ENCODE peak calls at places on chromosome 21, in ten cellular contexts. One of them, this sample, is unnamed.

GRCh38 chr21:26756491-26757159 is 88.6 kb downstream of the ADAMTS1 start:
- DNase-seq in endothelial cell: no peak
- DNase-seq in GM13977: no peak
- DNase-seq in progenitor cell of endocrine pancreas: no peak
- DNase-seq in pancreas: no peak
- DNase-seq in HFF-Myc: no peak
- DNase-seq in GM20000: no peak
- DNase-seq in K562: no peak
- DNase-seq in cardiac muscle cell: no peak
- DNase-seq in foreskin fibroblast: no peak
- DNase-seq in this sample: no peak

GRCh38 chr21:25385912-25386474 is 221.3 kb downstream of the MRPL39 start:
- DNase-seq in endothelial cell: peak; percentile 12
- DNase-seq in GM13977: peak; percentile 42
- DNase-seq in progenitor cell of endocrine pancreas: peak; percentile 23
- DNase-seq in pancreas: peak; percentile 76
- DNase-seq in HFF-Myc: peak; percentile 52
- DNase-seq in GM20000: peak; percentile 40
- DNase-seq in K562: peak; percentile 69
- DNase-seq in cardiac muscle cell: peak; percentile 77
- DNase-seq in foreskin fibroblast: peak; percentile 16
- DNase-seq in this sample: peak; percentile 34

GRCh38 chr21:31030367-31031106 is 7.7 kb downstream of the KRTAP19-8 start:
- DNase-seq in endothelial cell: no peak
- DNase-seq in GM13977: peak; percentile 8
- DNase-seq in progenitor cell of endocrine pancreas: no peak
- DNase-seq in pancreas: no peak
- DNase-seq in HFF-Myc: no peak
- DNase-seq in GM20000: no peak
- DNase-seq in K562: no peak
- DNase-seq in cardiac muscle cell: no peak
- DNase-seq in foreskin fibroblast: no peak
- DNase-seq in this sample: peak; percentile 20

GRCh38 chr21:45465105-45465504 is 60.1 kb downstream of the COL18A1 start:
- DNase-seq in endothelial cell: no peak
- DNase-seq in GM13977: no peak
- DNase-seq in progenitor cell of endocrine pancreas: no peak
- DNase-seq in pancreas: peak; percentile 19
- DNase-seq in HFF-Myc: no peak
- DNase-seq in GM20000: no peak
- DNase-seq in K562: no peak
- DNase-seq in cardiac muscle cell: no peak
- DNase-seq in foreskin fibroblast: no peak
- DNase-seq in this sample: no peak

GRCh38 chr21:26115899-26116298 is 54.7 kb downstream of the APP start:
- DNase-seq in endothelial cell: no peak
- DNase-seq in GM13977: no peak
- DNase-seq in progenitor cell of endocrine pancreas: no peak
- DNase-seq in pancreas: no peak
- DNase-seq in HFF-Myc: no peak
- DNase-seq in GM20000: no peak
- DNase-seq in K562: no peak
- DNase-seq in cardiac muscle cell: peak; percentile 72
- DNase-seq in foreskin fibroblast: no peak
- DNase-seq in this sample: no peak

GRCh38 chr21:44618909-44619308 is 7.0 kb downstream of the KRTAP10-8 start:
- DNase-seq in endothelial cell: no peak
- DNase-seq in GM13977: no peak
- DNase-seq in progenitor cell of endocrine pancreas: no peak
- DNase-seq in pancreas: no peak
- DNase-seq in HFF-Myc: no peak
- DNase-seq in GM20000: no peak
- DNase-seq in K562: no peak
- DNase-seq in cardiac muscle cell: no peak
- DNase-seq in foreskin fibroblast: no peak
- DNase-seq in this sample: no peak

GRCh38 chr21:44850208-44850800 is 23.2 kb downstream of the PTTG1IP start:
- DNase-seq in endothelial cell: no peak
- DNase-seq in GM13977: no peak
- DNase-seq in progenitor cell of endocrine pancreas: no peak
- DNase-seq in pancreas: no peak
- DNase-seq in HFF-Myc: no peak
- DNase-seq in GM20000: no peak
- DNase-seq in K562: no peak
- DNase-seq in cardiac muscle cell: no peak
- DNase-seq in foreskin fibroblast: no peak
- DNase-seq in this sample: no peak

GRCh38 chr21:46122758-46123683 is 25.1 kb downstream of the COL6A2 start:
- DNase-seq in endothelial cell: no peak
- DNase-seq in GM13977: no peak
- DNase-seq in progenitor cell of endocrine pancreas: no peak
- DNase-seq in pancreas: peak; percentile 22
- DNase-seq in HFF-Myc: no peak
- DNase-seq in GM20000: no peak
- DNase-seq in K562: no peak
- DNase-seq in cardiac muscle cell: no peak
- DNase-seq in foreskin fibroblast: no peak
- DNase-seq in this sample: no peak

GRCh38 chr21:29217818-29218252 is 80.9 kb upstream of the BACH1 start:
- DNase-seq in endothelial cell: no peak
- DNase-seq in GM13977: no peak
- DNase-seq in progenitor cell of endocrine pancreas: no peak
- DNase-seq in pancreas: no peak
- DNase-seq in HFF-Myc: peak; percentile 93
- DNase-seq in GM20000: no peak
- DNase-seq in K562: peak; percentile 23
- DNase-seq in cardiac muscle cell: peak; percentile 95
- DNase-seq in foreskin fibroblast: peak; percentile 92
- DNase-seq in this sample: no peak

GRCh38 chr21:26794597-26795397 is 50.4 kb downstream of the ADAMTS1 start:
- DNase-seq in endothelial cell: no peak
- DNase-seq in GM13977: no peak
- DNase-seq in progenitor cell of endocrine pancreas: no peak
- DNase-seq in pancreas: no peak
- DNase-seq in HFF-Myc: no peak
- DNase-seq in GM20000: no peak
- DNase-seq in K562: no peak
- DNase-seq in cardiac muscle cell: peak; percentile 51
- DNase-seq in foreskin fibroblast: no peak
- DNase-seq in this sample: no peak

GRCh38 chr21:26717146-26717739 is 128.0 kb downstream of the ADAMTS1 start:
- DNase-seq in endothelial cell: no peak
- DNase-seq in GM13977: peak; percentile 18
- DNase-seq in progenitor cell of endocrine pancreas: no peak
- DNase-seq in pancreas: no peak
- DNase-seq in HFF-Myc: no peak
- DNase-seq in GM20000: peak; percentile 13
- DNase-seq in K562: peak; percentile 3
- DNase-seq in cardiac muscle cell: peak; percentile 40
- DNase-seq in foreskin fibroblast: peak; percentile 3
- DNase-seq in this sample: peak; percentile 13

DNA sequence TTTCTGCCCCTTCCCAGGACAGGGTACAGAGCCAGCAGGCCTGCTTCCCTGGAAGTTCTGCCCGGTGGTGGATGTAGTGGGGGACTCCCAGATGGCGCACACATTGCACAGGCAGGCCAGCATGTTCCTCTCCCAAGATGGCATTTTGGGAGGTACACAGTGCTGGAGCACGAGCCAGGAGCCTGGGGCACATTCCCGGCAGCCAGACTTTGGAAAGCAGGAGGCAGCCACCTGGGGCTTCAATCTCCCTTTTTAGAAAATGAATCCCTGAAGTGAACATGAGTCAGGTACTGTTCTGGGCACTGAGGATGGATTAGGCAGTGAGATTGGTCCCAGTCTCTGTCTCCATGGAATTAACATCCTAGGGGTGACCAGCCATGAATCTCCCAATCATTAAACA is 56.9 kb downstream of the RUNX1 start:
- DNase-seq in endothelial cell: no peak
- DNase-seq in GM13977: no peak
- DNase-seq in progenitor cell of endocrine pancreas: no peak
- DNase-seq in pancreas: no peak
- DNase-seq in HFF-Myc: no peak
- DNase-seq in GM20000: no peak
- DNase-seq in K562: no peak
- DNase-seq in cardiac muscle cell: no peak
- DNase-seq in foreskin fibroblast: no peak
- DNase-seq in this sample: no peak
- TF ChIP-seq CTCF in endothelial cell: no peak
- TF ChIP-seq CTCF in GM13977: no peak
- TF ChIP-seq CTCF in progenitor cell of endocrine pancreas: no peak
- TF ChIP-seq CTCF in pancreas: no peak
- TF ChIP-seq CTCF in HFF-Myc: no peak
- TF ChIP-seq CTCF in GM20000: no peak
- TF ChIP-seq CTCF in K562: no peak
- TF ChIP-seq CTCF in cardiac muscle cell: no peak
- TF ChIP-seq CTCF in foreskin fibroblast: no peak
- TF ChIP-seq CTCF in this sample: no peak

GRCh38 chr21:18298228-18298627 is 53.6 kb downstream of the CHODL start:
- DNase-seq in endothelial cell: no peak
- DNase-seq in GM13977: no peak
- DNase-seq in progenitor cell of endocrine pancreas: no peak
- DNase-seq in pancreas: no peak
- DNase-seq in HFF-Myc: no peak
- DNase-seq in GM20000: no peak
- DNase-seq in K562: no peak
- DNase-seq in cardiac muscle cell: no peak
- DNase-seq in foreskin fibroblast: no peak
- DNase-seq in this sample: no peak
- TF ChIP-seq CTCF in endothelial cell: no peak
- TF ChIP-seq CTCF in GM13977: no peak
- TF ChIP-seq CTCF in progenitor cell of endocrine pancreas: no peak
- TF ChIP-seq CTCF in pancreas: no peak
- TF ChIP-seq CTCF in HFF-Myc: no peak
- TF ChIP-seq CTCF in GM20000: no peak
- TF ChIP-seq CTCF in K562: no peak
- TF ChIP-seq CTCF in cardiac muscle cell: no peak
- TF ChIP-seq CTCF in foreskin fibroblast: no peak
- TF ChIP-seq CTCF in this sample: no peak

GRCh38 chr21:38474124-38474523 is 24.2 kb downstream of the ERG start:
- DNase-seq in endothelial cell: no peak
- DNase-seq in GM13977: no peak
- DNase-seq in progenitor cell of endocrine pancreas: no peak
- DNase-seq in pancreas: no peak
- DNase-seq in HFF-Myc: no peak
- DNase-seq in GM20000: no peak
- DNase-seq in K562: no peak
- DNase-seq in cardiac muscle cell: no peak
- DNase-seq in foreskin fibroblast: no peak
- DNase-seq in this sample: no peak

GRCh38 chr21:38472709-38473108 is 25.6 kb downstream of the ERG start:
- DNase-seq in endothelial cell: no peak
- DNase-seq in GM13977: no peak
- DNase-seq in progenitor cell of endocrine pancreas: no peak
- DNase-seq in pancreas: no peak
- DNase-seq in HFF-Myc: no peak
- DNase-seq in GM20000: no peak
- DNase-seq in K562: no peak
- DNase-seq in cardiac muscle cell: no peak
- DNase-seq in foreskin fibroblast: no peak
- DNase-seq in this sample: no peak

GRCh38 chr21:38476385-38476784 is 21.9 kb downstream of the ERG start:
- DNase-seq in endothelial cell: peak; percentile 72
- DNase-seq in GM13977: no peak
- DNase-seq in progenitor cell of endocrine pancreas: no peak
- DNase-seq in pancreas: no peak
- DNase-seq in HFF-Myc: no peak
- DNase-seq in GM20000: no peak
- DNase-seq in K562: peak; percentile 66
- DNase-seq in cardiac muscle cell: peak; percentile 47
- DNase-seq in foreskin fibroblast: no peak
- DNase-seq in this sample: no peak

GRCh38 chr21:38475519-38475918 is 22.8 kb downstream of the ERG start:
- DNase-seq in endothelial cell: no peak
- DNase-seq in GM13977: no peak
- DNase-seq in progenitor cell of endocrine pancreas: no peak
- DNase-seq in pancreas: no peak
- DNase-seq in HFF-Myc: no peak
- DNase-seq in GM20000: no peak
- DNase-seq in K562: no peak
- DNase-seq in cardiac muscle cell: no peak
- DNase-seq in foreskin fibroblast: no peak
- DNase-seq in this sample: no peak

DNA sequence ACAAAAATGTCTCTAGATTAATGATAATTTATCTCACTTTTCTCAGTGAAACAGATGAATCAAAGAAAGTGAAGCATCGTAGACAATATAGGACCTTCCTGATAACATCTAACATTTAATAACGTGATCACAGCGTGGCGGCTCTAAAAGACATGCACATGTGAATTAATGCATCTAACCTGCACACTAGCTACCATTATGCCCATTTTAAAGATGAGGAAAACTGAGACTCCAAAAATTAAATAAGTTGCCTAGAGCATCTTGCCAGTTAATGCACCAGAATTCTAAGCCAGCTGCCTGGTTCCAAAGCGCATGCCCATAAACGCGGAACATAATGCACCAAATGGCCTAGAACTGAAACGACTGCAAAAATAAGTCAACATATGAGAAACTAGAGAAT is 23.5 kb downstream of the ERG start:
- DNase-seq in endothelial cell: no peak
- DNase-seq in GM13977: no peak
- DNase-seq in progenitor cell of endocrine pancreas: no peak
- DNase-seq in pancreas: no peak
- DNase-seq in HFF-Myc: no peak
- DNase-seq in GM20000: no peak
- DNase-seq in K562: no peak
- DNase-seq in cardiac muscle cell: no peak
- DNase-seq in foreskin fibroblast: no peak
- DNase-seq in this sample: no peak
- TF ChIP-seq CTCF in endothelial cell: no peak
- TF ChIP-seq CTCF in GM13977: no peak
- TF ChIP-seq CTCF in progenitor cell of endocrine pancreas: no peak
- TF ChIP-seq CTCF in pancreas: no peak
- TF ChIP-seq CTCF in HFF-Myc: no peak
- TF ChIP-seq CTCF in GM20000: no peak
- TF ChIP-seq CTCF in K562: no peak
- TF ChIP-seq CTCF in cardiac muscle cell: no peak
- TF ChIP-seq CTCF in foreskin fibroblast: no peak
- TF ChIP-seq CTCF in this sample: no peak

DNA sequence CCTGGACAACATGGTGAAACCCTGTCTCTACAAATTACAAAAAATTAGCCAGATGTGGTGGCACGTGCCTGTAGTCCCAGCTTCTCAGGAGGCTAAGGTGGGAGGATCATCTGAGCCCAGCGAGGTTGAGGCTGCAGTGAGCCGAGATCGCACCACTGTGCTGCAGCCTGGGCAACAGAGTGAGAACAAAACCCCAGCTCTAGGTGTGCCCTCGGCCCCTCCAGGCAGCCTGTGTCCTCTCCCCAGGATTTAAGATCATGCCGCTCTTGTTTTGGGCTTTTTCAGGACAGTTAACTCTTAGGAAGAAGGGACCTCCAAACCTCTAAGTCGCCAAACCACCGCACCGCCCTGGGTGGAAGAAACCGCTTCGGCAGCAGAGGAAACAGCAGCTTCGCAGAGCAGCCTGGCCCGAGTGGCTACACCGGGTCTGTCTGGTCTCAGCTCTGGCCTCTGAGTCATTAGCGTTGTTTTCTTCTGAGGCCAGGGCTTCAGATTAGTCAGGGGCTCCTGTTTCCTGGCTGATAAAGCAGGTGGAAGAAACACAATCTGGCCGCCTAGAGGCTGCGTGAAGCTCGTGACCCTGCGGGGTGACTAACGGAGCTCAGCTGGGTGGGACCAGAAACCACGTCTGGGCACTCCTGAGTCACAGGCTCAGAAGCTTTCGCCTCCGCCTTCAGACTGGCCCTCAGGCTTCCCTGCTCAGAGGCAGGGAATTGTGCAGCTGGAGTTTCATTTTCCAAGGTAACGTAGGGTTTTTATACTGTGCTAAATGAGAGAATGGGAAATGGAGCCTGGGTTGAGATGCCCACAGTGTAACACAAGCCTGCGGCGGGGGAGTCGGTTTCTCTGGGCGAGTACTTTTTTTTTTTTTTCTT is 44.7 kb downstream of the CHAF1B start:
- DNase-seq in endothelial cell: peak; percentile 84
- DNase-seq in GM13977: peak; percentile 86
- DNase-seq in progenitor cell of endocrine pancreas: peak; percentile 51
- DNase-seq in pancreas: no peak
- DNase-seq in HFF-Myc: peak; percentile 97
- DNase-seq in GM20000: peak; percentile 80
- DNase-seq in K562: peak; percentile 98
- DNase-seq in cardiac muscle cell: peak; percentile 97
- DNase-seq in foreskin fibroblast: peak; percentile 99
- DNase-seq in this sample: peak; percentile 84
- TF ChIP-seq CTCF in endothelial cell: peak; percentile 16
- TF ChIP-seq CTCF in GM13977: peak; percentile 7
- TF ChIP-seq CTCF in progenitor cell of endocrine pancreas: peak; percentile 49
- TF ChIP-seq CTCF in pancreas: no peak
- TF ChIP-seq CTCF in HFF-Myc: no peak
- TF ChIP-seq CTCF in GM20000: no peak
- TF ChIP-seq CTCF in K562: peak; percentile 40
- TF ChIP-seq CTCF in cardiac muscle cell: peak; percentile 19
- TF ChIP-seq CTCF in foreskin fibroblast: no peak
- TF ChIP-seq CTCF in this sample: no peak